ENCODE peak calls at places on chromosomes 11 and 22, in five cellular contexts. One of them, this sample, is unnamed.

GRCh38 chr22:36293606-36294292 is 40.8 kb downstream of the APOL1 start:
- DNase-seq in H1: no peak
- DNase-seq in GM12878: no peak
- DNase-seq in NT2/D1: no peak
- DNase-seq in HepG2: no peak
- DNase-seq in this sample: no peak

GRCh38 chr11:134609361-134610115 is 197.5 kb upstream of the B3GAT1 start:
- DNase-seq in H1: peak
- DNase-seq in GM12878: no peak
- DNase-seq in NT2/D1: no peak
- DNase-seq in HepG2: no peak
- DNase-seq in this sample: no peak

GRCh38 chr22:49380095-49380827 is 447.4 kb downstream of the BRD1 start:
- DNase-seq in H1: no peak
- DNase-seq in GM12878: no peak
- DNase-seq in NT2/D1: no peak
- DNase-seq in HepG2: no peak
- DNase-seq in this sample: no peak

GRCh38 chr11:123426766-123427165 is 3.3 kb upstream of the GRAMD1B start:
- DNase-seq in H1: no peak
- DNase-seq in GM12878: no peak
- DNase-seq in NT2/D1: no peak
- DNase-seq in HepG2: no peak
- DNase-seq in this sample: no peak

GRCh38 chr11:31711137-31711536 is 100.0 kb downstream of the PAX6 start:
- DNase-seq in H1: no peak
- DNase-seq in GM12878: no peak
- DNase-seq in NT2/D1: no peak
- DNase-seq in HepG2: no peak
- DNase-seq in this sample: no peak

GRCh38 chr22:28001171-28001835 is 82.2 kb upstream of the PITPNB start:
- DNase-seq in H1: no peak
- DNase-seq in GM12878: no peak
- DNase-seq in NT2/D1: no peak
- DNase-seq in HepG2: no peak
- DNase-seq in this sample: no peak

GRCh38 chr11:1643146-1643690 is 13.6 kb downstream of the KRTAP5-5 start:
- DNase-seq in H1: no peak
- DNase-seq in GM12878: no peak
- DNase-seq in NT2/D1: no peak
- DNase-seq in HepG2: no peak
- DNase-seq in this sample: no peak

GRCh38 chr11:96061730-96062524 is 138.0 kb upstream of the MTMR2 start:
- DNase-seq in H1: no peak
- DNase-seq in GM12878: no peak
- DNase-seq in NT2/D1: no peak
- DNase-seq in HepG2: peak
- DNase-seq in this sample: no peak

GRCh38 chr11:123235687-123236261 is 40.7 kb upstream of the CLMP start:
- DNase-seq in H1: no peak
- DNase-seq in GM12878: no peak
- DNase-seq in NT2/D1: no peak
- DNase-seq in HepG2: no peak
- DNase-seq in this sample: no peak

GRCh38 chr11:34988294-34989255 is 72.2 kb downstream of the PDHX start:
- DNase-seq in H1: no peak
- DNase-seq in GM12878: no peak
- DNase-seq in NT2/D1: no peak
- DNase-seq in HepG2: no peak
- DNase-seq in this sample: no peak

GRCh38 chr11:131889146-131889577 is 518.7 kb downstream of the NTM start:
- DNase-seq in H1: no peak
- DNase-seq in GM12878: peak
- DNase-seq in NT2/D1: peak
- DNase-seq in HepG2: no peak
- DNase-seq in this sample: no peak

GRCh38 chr11:72369786-72370185 is 64.5 kb downstream of the CLPB start:
- DNase-seq in H1: no peak
- DNase-seq in GM12878: no peak
- DNase-seq in NT2/D1: no peak
- DNase-seq in HepG2: no peak
- DNase-seq in this sample: no peak

GRCh38 chr11:65352783-65353182 is 1.8 kb upstream of the TIGD3 start:
- DNase-seq in H1: no peak
- DNase-seq in GM12878: no peak
- DNase-seq in NT2/D1: no peak
- DNase-seq in HepG2: no peak
- DNase-seq in this sample: no peak

GRCh38 chr22:24146791-24147353 is 34.4 kb upstream of the SUSD2 start:
- DNase-seq in H1: peak
- DNase-seq in GM12878: no peak
- DNase-seq in NT2/D1: no peak
- DNase-seq in HepG2: no peak
- DNase-seq in this sample: no peak

GRCh38 chr11:77073328-77074001 is 6.7 kb downstream of the CAPN5 start:
- DNase-seq in H1: no peak
- DNase-seq in GM12878: no peak
- DNase-seq in NT2/D1: no peak
- DNase-seq in HepG2: peak
- DNase-seq in this sample: no peak

GRCh38 chr11:95231881-95232605 is 1.0 kb upstream of the SESN3 start:
- DNase-seq in H1: peak
- DNase-seq in GM12878: no peak
- DNase-seq in NT2/D1: no peak
- DNase-seq in HepG2: no peak
- DNase-seq in this sample: peak

GRCh38 chr11:118265954-118266353 is 1.9 kb upstream of the MPZL2 start:
- DNase-seq in H1: no peak
- DNase-seq in GM12878: no peak
- DNase-seq in NT2/D1: no peak
- DNase-seq in HepG2: no peak
- DNase-seq in this sample: no peak

GRCh38 chr11:69618237-69618636 is 22.7 kb upstream of the CCND1 start:
- DNase-seq in H1: no peak
- DNase-seq in GM12878: no peak
- DNase-seq in NT2/D1: no peak
- DNase-seq in HepG2: peak
- DNase-seq in this sample: no peak

GRCh38 chr11:128512478-128513127 is 74.8 kb downstream of the ETS1 start:
- DNase-seq in H1: no peak
- DNase-seq in GM12878: no peak
- DNase-seq in NT2/D1: no peak
- DNase-seq in HepG2: no peak
- DNase-seq in this sample: no peak
- TF ChIP-seq SUZ12 in H1: no peak
- TF ChIP-seq SUZ12 in GM12878: no peak
- TF ChIP-seq SUZ12 in NT2/D1: no peak
- TF ChIP-seq SUZ12 in HepG2: no peak
- TF ChIP-seq SUZ12 in this sample: no peak

DNA sequence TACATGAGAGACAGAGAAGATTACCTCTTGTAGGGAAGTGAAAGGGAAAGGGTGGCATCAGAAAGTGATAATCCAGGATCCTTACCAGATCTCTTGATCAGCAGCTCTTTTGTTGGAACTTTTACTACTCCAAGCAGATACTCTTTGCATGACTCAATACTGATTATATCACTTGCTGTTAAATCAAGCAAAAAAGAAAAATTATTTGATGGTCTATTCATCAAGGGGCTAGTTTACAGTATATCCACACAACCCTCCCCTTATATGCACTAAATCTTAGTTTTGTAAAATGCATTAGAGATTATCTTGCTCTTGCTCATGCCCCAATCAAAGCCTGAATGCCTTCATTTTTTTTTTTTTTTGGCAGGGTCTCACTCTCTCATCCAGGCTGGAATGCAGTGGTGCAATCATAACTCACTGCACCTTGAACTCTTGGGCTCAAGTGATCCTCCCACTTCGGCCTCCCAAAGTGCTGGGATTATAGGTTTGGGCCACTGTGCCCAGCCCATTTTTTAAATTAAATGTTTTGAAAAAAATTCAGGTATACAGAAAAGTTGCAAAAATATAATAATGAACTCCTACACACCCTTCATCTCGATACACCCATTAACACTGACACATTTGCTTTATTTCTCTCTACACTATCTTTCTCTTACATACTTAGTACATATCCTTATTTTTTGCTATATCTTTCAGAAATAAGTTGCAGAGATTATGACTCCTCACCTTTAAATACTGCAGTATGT is 76.1 kb upstream of the UCP3 start:
- DNase-seq in H1: no peak
- DNase-seq in GM12878: no peak
- DNase-seq in NT2/D1: no peak
- DNase-seq in HepG2: peak
- DNase-seq in this sample: no peak
- TF ChIP-seq SUZ12 in H1: no peak
- TF ChIP-seq SUZ12 in GM12878: no peak
- TF ChIP-seq SUZ12 in NT2/D1: no peak
- TF ChIP-seq SUZ12 in HepG2: no peak
- TF ChIP-seq SUZ12 in this sample: no peak

GRCh38 chr22:41512421-41513194 is 31.7 kb downstream of the POLR3H start:
- DNase-seq in H1: peak
- DNase-seq in GM12878: no peak
- DNase-seq in NT2/D1: peak
- DNase-seq in HepG2: peak
- DNase-seq in this sample: peak
- TF ChIP-seq SUZ12 in H1: no peak
- TF ChIP-seq SUZ12 in GM12878: no peak
- TF ChIP-seq SUZ12 in NT2/D1: no peak
- TF ChIP-seq SUZ12 in HepG2: no peak
- TF ChIP-seq SUZ12 in this sample: no peak

DNA sequence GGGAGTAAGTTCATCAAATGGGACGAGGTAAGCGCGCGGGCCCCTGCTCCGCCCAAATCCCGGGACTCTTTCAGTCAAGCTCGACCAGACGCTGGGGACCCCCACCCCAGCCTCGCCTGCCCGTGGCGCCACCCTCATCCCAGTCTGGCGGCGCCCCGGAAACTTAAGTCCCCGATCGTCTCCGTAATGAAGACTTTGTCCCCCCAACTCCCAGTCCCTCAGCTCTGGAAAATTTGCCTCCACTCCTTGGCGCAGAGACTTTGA is 324 bp downstream of the PLCB3 start:
- DNase-seq in H1: no peak
- DNase-seq in GM12878: no peak
- DNase-seq in NT2/D1: no peak
- DNase-seq in HepG2: no peak
- DNase-seq in this sample: no peak
- TF ChIP-seq SUZ12 in H1: no peak
- TF ChIP-seq SUZ12 in GM12878: no peak
- TF ChIP-seq SUZ12 in NT2/D1: no peak
- TF ChIP-seq SUZ12 in HepG2: no peak
- TF ChIP-seq SUZ12 in this sample: no peak

GRCh38 chr11:107696140-107696539 is 15.7 kb downstream of the SLN start:
- DNase-seq in H1: no peak
- DNase-seq in GM12878: no peak
- DNase-seq in NT2/D1: no peak
- DNase-seq in HepG2: no peak
- DNase-seq in this sample: no peak
- TF ChIP-seq SUZ12 in H1: no peak
- TF ChIP-seq SUZ12 in GM12878: no peak
- TF ChIP-seq SUZ12 in NT2/D1: no peak
- TF ChIP-seq SUZ12 in HepG2: no peak
- TF ChIP-seq SUZ12 in this sample: no peak

GRCh38 chr11:73981051-73981805 is 1.4 kb downstream of the UCP2 start:
- DNase-seq in H1: no peak
- DNase-seq in GM12878: no peak
- DNase-seq in NT2/D1: no peak
- DNase-seq in HepG2: no peak
- DNase-seq in this sample: no peak

GRCh38 chr11:73982990-73983763 is 534 bp upstream of the UCP2 start:
- DNase-seq in H1: peak
- DNase-seq in GM12878: peak
- DNase-seq in NT2/D1: peak
- DNase-seq in HepG2: peak
- DNase-seq in this sample: peak

GRCh38 chr11:73983764-73984543 is 1.3 kb upstream of the UCP2 start:
- DNase-seq in H1: no peak
- DNase-seq in GM12878: no peak
- DNase-seq in NT2/D1: no peak
- DNase-seq in HepG2: no peak
- DNase-seq in this sample: peak

GRCh38 chr11:73980001-73980960 is 2.4 kb downstream of the UCP2 start:
- DNase-seq in H1: no peak
- DNase-seq in GM12878: peak
- DNase-seq in NT2/D1: no peak
- DNase-seq in HepG2: peak
- DNase-seq in this sample: no peak

DNA sequence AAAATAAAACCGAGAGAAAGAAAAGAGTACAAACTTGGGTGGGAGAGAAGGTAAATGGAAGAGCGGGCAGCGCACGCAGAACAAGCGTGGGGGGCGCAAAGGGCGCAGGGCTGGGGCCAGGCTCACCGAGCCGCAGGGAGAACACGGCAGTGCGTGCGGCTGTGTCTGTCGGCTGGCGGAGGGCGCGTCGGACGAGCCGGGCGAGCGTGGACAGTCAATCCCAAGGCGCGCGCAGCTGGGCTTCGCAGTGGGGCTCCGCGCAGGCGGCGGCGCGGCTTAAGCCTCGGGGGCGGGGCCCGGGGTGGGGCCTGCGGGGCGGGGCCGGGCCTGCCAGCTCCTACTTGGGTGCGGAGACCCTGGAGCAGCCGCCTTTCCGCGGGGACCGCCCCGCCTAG is at the start of gene UCP2:
- DNase-seq in H1: no peak
- DNase-seq in GM12878: no peak
- DNase-seq in NT2/D1: peak
- DNase-seq in HepG2: no peak
- DNase-seq in this sample: peak
- TF ChIP-seq SUZ12 in H1: no peak
- TF ChIP-seq SUZ12 in GM12878: no peak
- TF ChIP-seq SUZ12 in NT2/D1: no peak
- TF ChIP-seq SUZ12 in HepG2: no peak
- TF ChIP-seq SUZ12 in this sample: no peak

GRCh38 chr11:66465371-66466224 is 1.1 kb upstream of the PELI3 start:
- DNase-seq in H1: peak
- DNase-seq in GM12878: no peak
- DNase-seq in NT2/D1: no peak
- DNase-seq in HepG2: no peak
- DNase-seq in this sample: no peak
- TF ChIP-seq SUZ12 in H1: no peak
- TF ChIP-seq SUZ12 in GM12878: no peak
- TF ChIP-seq SUZ12 in NT2/D1: no peak
- TF ChIP-seq SUZ12 in HepG2: no peak
- TF ChIP-seq SUZ12 in this sample: no peak

This sample was measured in HEK293T.